ENCODE peak calls at places on chromosomes 13 and 19, in five cellular contexts. Z is heart right ventricle, E is K562, M is endodermal cell, X is AG04450. I is an unnamed sample.
A peak's percentile ranks its signal among the peaks of the same experiment; 100 is the strongest.

GRCh38 chr19:7652061-7652641 is 15.2 kb downstream of the STXBP2 start:
- DNase-seq in Z (peak; percentile 85), E (peak; percentile 79), M (peak; percentile 95), X (peak; percentile 16), I (peak; percentile 82)

GRCh38 chr13:98677398-98677797 is 75.1 kb downstream of the SLC15A1 start:
- DNase-seq in Z (no peak), E (no peak), M (no peak), X (peak; percentile 15), I (no peak)

GRCh38 chr13:98187155-98187726 is 10.2 kb upstream of the RNF113B start:
- DNase-seq in Z (no peak), E (no peak), M (no peak), X (no peak), I (no peak)

GRCh38 chr19:23762884-23763711 is 4.4 kb upstream of the ZNF681 start:
- DNase-seq in Z (peak; percentile 87), E (peak; percentile 86), M (peak; percentile 95), X (no peak), I (no peak)

GRCh38 chr19:21910318-21910717 is 74.3 kb upstream of the ZNF43 start:
- DNase-seq in Z (no peak), E (no peak), M (no peak), X (no peak), I (no peak)

GRCh38 chr19:17328517-17329060 is 6.1 kb downstream of the ANO8 start:
- DNase-seq in Z (no peak), E (peak; percentile 61), M (peak; percentile 78), X (no peak), I (no peak)

GRCh38 chr19:5157186-5157585 is 183.4 kb downstream of the PTPRS start:
- DNase-seq in Z (no peak), E (no peak), M (no peak), X (no peak), I (no peak)

GRCh38 chr13:20824762-20825161 is 51.0 kb upstream of the EEF1AKMT1 start:
- DNase-seq in Z (no peak), E (no peak), M (no peak), X (no peak), I (no peak)

GRCh38 chr19:11927227-11927626 is 2.3 kb downstream of the ZNF700 start:
- DNase-seq in Z (no peak), E (no peak), M (no peak), X (no peak), I (no peak)

GRCh38 chr19:32017341-32017948 is 328.0 kb upstream of the ZNF507 start:
- DNase-seq in Z (no peak), E (no peak), M (no peak), X (no peak), I (no peak)

GRCh38 chr13:25375727-25376358 is 4.1 kb downstream of the ATP8A2 start:
- DNase-seq in Z (no peak), E (peak; percentile 52), M (peak; percentile 76), X (peak; percentile 10), I (peak; percentile 74)

GRCh38 chr13:41952749-41953148 is 8.2 kb downstream of the VWA8 start:
- DNase-seq in Z (no peak), E (no peak), M (no peak), X (no peak), I (no peak)

GRCh38 chr13:99330942-99331341 is 23.7 kb upstream of the GPR183 start:
- DNase-seq in Z (no peak), E (no peak), M (no peak), X (no peak), I (no peak)

GRCh38 chr19:9362905-9363304 is at the start of gene ZNF177:
- DNase-seq in Z (no peak), E (peak; percentile 27), M (no peak), X (no peak), I (peak; percentile 85)

GRCh38 chr13:99617474-99618255 is 116.4 kb downstream of the TM9SF2 start:
- DNase-seq in Z (peak; percentile 23), E (peak; percentile 20), M (peak; percentile 85), X (no peak), I (peak; percentile 72)

GRCh38 chr19:50646074-50646807 is 3.0 kb upstream of the C19orf81 start:
- DNase-seq in Z (no peak), E (peak; percentile 52), M (no peak), X (no peak), I (no peak)

GRCh38 chr13:27869436-27870090 is 50.2 kb upstream of the PDX1 start:
- DNase-seq in Z (no peak), E (no peak), M (no peak), X (no peak), I (no peak)

GRCh38 chr13:41458187-41458938 is 1.0 kb downstream of the RGCC start:
- DNase-seq in Z (peak; percentile 41), E (peak; percentile 24), M (peak; percentile 74), X (no peak), I (peak; percentile 11)

GRCh38 chr19:40703029-40703755 is 12.7 kb upstream of the NUMBL start:
- DNase-seq in Z (no peak), E (no peak), M (no peak), X (no peak), I (no peak)

GRCh38 chr19:40704491-40705361 is 12.0 kb downstream of the COQ8B start:
- DNase-seq in Z (no peak), E (no peak), M (no peak), X (no peak), I (no peak)

GRCh38 chr19:40701758-40702157 is 11.3 kb upstream of the NUMBL start:
- DNase-seq in Z (no peak), E (no peak), M (no peak), X (no peak), I (no peak)

GRCh38 chr19:40700083-40700482 is 9.6 kb upstream of the NUMBL start:
- DNase-seq in Z (no peak), E (no peak), M (no peak), X (no peak), I (no peak)

DNA sequence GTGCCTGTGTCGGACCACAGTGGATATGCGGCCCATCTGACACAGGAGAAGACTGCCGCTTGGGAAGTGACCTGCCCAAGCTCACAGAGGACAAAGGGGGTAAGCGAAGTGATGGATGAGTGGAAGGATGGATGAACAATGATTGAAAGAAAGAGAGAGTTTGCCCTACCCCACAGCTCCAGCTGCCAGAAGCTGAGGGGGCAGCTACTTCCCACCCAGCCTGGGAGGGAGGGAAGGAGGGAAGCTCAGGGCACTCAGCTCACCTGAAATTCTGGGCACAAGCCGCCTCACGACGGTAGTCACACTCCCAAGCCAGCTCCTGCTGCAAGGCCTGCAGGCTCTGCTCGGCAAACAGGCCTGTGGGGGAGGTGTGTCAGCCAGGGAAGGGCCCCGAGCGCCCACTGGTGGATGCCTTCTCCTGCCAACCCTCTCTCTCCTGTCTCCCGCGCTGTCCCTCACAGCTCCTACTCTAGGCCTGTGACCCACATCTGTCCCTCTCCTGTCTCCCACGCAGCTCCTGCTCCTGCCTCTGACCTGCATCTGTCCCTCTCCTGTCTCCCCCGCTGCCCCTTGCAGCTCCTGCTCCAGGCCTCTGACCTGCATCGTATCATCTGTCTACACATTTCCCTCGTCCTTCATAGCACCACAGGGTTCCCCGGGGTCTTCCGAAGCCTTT is 12.0 kb upstream of the NUMBL start:
- DNase-seq in Z (peak; percentile 59), E (peak; percentile 81), M (peak; percentile 92), X (no peak), I (peak; percentile 91)
- TF ChIP-seq CTCF in Z (peak; percentile 57), E (peak; percentile 94), M (peak; percentile 81), X (peak; percentile 56), I (peak; percentile 98)

GRCh38 chr19:47151627-47152026 is 21.0 kb downstream of the SAE1 start:
- DNase-seq in Z (no peak), E (no peak), M (no peak), X (no peak), I (no peak)

GRCh38 chr19:47155141-47155540 is 24.5 kb downstream of the SAE1 start:
- DNase-seq in Z (no peak), E (no peak), M (no peak), X (no peak), I (no peak)

GRCh38 chr19:47153266-47153665 is 22.6 kb downstream of the SAE1 start:
- DNase-seq in Z (no peak), E (no peak), M (no peak), X (no peak), I (no peak)

GRCh38 chr19:47152205-47152604 is 21.6 kb downstream of the SAE1 start:
- DNase-seq in Z (no peak), E (no peak), M (no peak), X (no peak), I (no peak)

DNA sequence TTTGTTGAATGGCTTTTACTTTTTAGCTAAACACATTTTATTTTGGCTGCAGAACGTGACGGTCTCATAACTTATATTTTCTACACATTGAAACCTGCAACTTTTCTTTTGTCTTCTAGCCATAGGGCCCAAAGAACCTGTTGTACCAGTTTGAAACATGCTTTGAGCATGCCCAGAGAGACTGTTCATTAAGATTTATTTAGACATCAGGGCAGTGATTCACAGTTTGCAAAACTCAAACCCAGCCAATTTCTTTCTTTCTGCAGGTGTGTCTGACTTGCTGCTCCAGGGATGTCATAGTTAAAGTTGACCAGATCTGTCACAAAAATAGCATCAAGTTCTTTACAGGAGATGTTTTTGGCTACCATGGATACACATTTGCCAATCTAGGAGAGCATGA is 22.0 kb downstream of the SAE1 start:
- DNase-seq in Z (no peak), E (no peak), M (no peak), X (no peak), I (no peak)
- H3K27ac ChIP-seq in Z (no peak overlapping the region), E (no peak overlapping the region), M (no peak overlapping the region), X (no peak overlapping the region), I (no peak overlapping the region)

DNA sequence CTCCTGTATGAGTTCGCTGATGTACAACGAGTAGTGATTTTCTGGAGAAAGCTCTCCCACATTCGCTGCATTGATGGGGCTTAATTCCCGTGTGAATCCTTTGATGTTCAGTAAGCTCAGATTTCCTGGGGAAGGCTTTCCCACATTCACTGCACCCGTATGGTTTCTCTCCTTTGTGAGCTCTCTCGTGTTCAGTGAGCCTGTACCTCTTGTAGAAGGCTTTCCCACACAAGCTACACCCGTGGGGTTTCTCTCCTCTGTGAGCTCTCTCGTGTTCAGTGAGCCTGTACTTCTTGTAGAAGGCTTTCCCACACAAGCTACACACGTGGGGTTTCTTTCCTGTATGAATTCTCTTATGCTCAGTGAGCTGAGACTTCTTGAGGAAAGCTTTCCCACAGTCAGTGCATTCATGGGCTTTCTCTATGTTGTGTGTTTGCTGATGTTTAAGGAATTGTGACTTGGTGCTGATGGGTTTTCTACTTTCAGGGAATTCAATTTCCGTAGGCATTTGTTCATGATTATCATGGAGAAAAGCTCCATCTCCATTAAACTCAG is 3.5 kb upstream of the ZNF577 start:
- DNase-seq in Z (no peak), E (no peak), M (no peak), X (no peak), I (no peak)
- H3K9me3 ChIP-seq in Z (peaks cover 15% of the 10 kb centered on the region), E (peaks cover 45% of the 10 kb centered on the region), M (peaks cover 100% of the 10 kb centered on the region), X (peaks cover 35% of the 10 kb centered on the region), I (peaks cover 14% of the 10 kb centered on the region)

DNA sequence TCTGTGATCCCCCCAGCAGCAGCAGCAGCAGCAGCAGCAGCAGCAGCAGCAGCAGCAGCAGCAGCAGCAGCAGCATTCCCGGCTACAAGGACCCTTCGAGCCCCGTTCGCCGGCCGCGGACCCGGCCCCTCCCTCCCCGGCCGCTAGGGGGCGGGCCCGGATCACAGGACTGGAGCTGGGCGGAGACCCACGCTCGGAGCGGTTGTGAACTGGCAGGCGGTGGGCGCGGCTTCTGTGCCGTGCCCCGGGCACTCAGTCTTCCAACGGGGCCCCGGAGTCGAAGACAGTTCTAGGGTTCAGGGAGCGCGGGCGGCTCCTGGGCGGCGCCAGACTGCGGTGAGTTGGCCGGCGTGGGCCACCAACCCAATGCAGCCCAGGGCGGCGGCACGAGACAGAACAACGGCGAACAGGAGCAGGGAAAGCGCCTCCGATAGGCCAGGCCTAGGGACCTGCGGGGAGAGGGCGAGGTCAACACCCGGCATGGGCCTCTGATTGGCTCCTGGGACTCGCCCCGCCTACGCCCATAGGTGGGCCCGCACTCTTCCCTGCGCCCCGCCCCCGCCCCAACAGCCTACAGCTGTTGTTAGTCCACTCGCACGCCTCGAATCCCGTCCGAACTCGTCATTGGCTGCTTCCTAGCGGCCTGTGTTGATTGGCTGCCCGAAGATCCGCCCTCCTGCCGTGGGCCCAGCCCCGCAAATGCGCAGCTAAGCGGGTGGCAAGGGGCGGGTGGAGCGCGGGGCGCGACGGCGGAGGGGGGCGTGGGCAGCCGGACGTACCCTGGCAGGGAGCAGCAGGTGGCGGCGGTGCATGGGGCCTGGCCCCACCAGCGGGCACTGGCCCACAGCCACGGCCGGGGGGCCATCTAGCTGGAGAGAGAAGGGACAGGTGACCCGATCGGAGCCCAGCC is 1.4 kb upstream of the SIX5 start:
- DNase-seq in Z (peak; percentile 95), E (peak; percentile 93), M (peak; percentile 99), X (peak; percentile 97), I (peak; percentile 98)
- TF ChIP-seq CTCF in Z (peak; percentile 99), E (peak; percentile 91), M (peak; percentile 98), X (peak; percentile 79), I (peak; percentile 70)